ENCODE peak calls at places on chromosomes 6 and 20, in five cellular contexts. Y, O, R, Q and S are unnamed samples.

GRCh38 chr6:9138856-9139426 is 703.6 kb upstream of the SLC35B3 start:
- DNase-seq in Y (no peak), Q (no peak), R (no peak), O (no peak), S (no peak)

GRCh38 chr6:142635130-142635529 is 309.8 kb downstream of the HIVEP2 start:
- DNase-seq in Y (no peak), O (no peak), Q (no peak), R (no peak), S (no peak)

GRCh38 chr20:44025756-44026155 is 111.1 kb downstream of the TOX2 start:
- DNase-seq in Q (no peak), R (no peak), O (no peak), Y (no peak), S (no peak)

GRCh38 chr6:30260036-30260504 is 46.9 kb upstream of the TRIM26 start:
- DNase-seq in O (no peak), Q (no peak), R (peak), Y (peak), S (no peak)

GRCh38 chr20:4916991-4917881 is 84.1 kb downstream of the SLC23A2 start:
- DNase-seq in R (no peak), Y (peak), Q (no peak), O (peak), S (no peak)

GRCh38 chr6:152129606-152130249 is 322.2 kb downstream of the ESR1 start:
- DNase-seq in R (no peak), Q (no peak), O (no peak), Y (no peak), S (no peak)

GRCh38 chr6:139522471-139523220 is 148.2 kb upstream of the CITED2 start:
- DNase-seq in R (no peak), Q (no peak), O (no peak), Y (no peak), S (no peak)

GRCh38 chr6:129667621-129668020 is 42.4 kb downstream of the ARHGAP18 start:
- DNase-seq in O (peak), R (no peak), Y (no peak), Q (no peak), S (no peak)

GRCh38 chr6:31058128-31058894 is 48.0 kb downstream of the MUC22 start:
- DNase-seq in Y (no peak), R (peak), O (no peak), Q (peak), S (peak)

GRCh38 chr6:166202321-166202733 is 34.7 kb upstream of the TBXT start:
- DNase-seq in Q (no peak), Y (no peak), O (no peak), R (peak), S (no peak)

GRCh38 chr20:62356948-62357667 is 10.0 kb downstream of the LAMA5 start:
- DNase-seq in Q (no peak), O (no peak), Y (peak), R (no peak), S (no peak)

GRCh38 chr20:41078329-41078728 is 49.7 kb downstream of the TOP1 start:
- DNase-seq in O (no peak), Q (peak), Y (no peak), R (peak), S (no peak)

DNA sequence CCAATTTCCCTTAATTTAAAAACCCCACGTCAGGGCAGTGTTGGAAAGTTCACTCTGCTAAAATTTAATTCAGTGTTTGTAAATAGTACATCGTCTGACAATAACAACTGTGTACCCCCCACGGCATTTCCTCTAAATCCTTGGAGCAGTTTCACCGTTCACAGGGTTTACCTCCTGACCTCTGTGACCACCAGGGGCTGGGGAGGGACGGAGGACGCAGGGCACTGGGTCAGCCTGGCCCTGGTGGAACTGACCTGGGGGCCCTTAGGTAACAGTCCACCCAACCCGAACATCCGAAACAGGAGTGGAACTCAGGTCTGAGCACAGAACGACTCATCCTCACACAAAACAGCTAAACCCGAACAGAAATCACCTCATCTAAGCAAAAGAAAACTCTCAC is 2.1 kb downstream of the ZBTB46 start:
- DNase-seq in R (no peak), Q (no peak), O (no peak), Y (no peak), S (no peak)
- H3K4me3 ChIP-seq in R (no peak), Q (no peak), O (peak), Y (peak), S (no peak)

GRCh38 chr6:13914346-13914745 is 10.4 kb upstream of the RNF182 start:
- DNase-seq in Y (no peak), R (no peak), Q (no peak), O (no peak), S (no peak)
- H3K4me3 ChIP-seq in Y (no peak), R (no peak), Q (no peak), O (no peak), S (no peak)

DNA sequence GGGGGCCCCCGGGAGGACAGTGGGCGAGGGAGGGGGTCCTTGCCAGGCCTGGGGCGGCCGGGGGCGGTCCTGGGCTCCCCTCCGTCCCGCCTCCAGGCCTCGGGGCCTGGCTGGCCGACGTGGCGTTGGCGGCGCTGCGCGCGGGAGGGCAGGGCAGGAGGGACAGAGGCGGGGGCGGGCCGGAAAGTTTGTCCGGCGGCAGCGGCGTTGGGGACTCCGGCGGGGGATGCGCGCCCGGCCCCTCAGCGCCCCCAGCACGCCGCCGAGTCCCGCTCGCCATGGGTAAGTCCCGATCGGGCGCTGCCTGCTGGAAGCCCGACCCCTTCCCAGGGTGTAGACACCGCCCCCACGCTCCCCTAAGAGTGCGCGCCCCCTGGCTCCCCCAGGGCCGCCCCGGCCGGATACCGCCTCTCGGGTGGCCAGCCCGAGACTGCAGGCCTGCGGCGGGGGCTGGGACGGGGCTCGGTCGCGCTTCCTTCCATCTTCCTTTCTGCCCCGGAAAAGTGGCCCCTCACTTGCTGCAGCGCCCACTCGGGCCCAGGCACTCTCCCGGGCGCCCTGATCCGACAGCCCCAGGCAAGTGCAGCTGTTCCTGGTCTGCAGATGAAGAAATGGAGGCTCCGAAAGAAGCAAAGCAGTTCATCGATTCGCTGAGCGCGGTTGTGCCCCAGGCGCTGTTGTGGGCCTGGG is at the start of gene SLC2A10:
- DNase-seq in Y (no peak), Q (no peak), R (no peak), O (peak), S (no peak)
- H3K4me3 ChIP-seq in Y (peak), Q (no peak), R (no peak), O (peak), S (peak)

DNA sequence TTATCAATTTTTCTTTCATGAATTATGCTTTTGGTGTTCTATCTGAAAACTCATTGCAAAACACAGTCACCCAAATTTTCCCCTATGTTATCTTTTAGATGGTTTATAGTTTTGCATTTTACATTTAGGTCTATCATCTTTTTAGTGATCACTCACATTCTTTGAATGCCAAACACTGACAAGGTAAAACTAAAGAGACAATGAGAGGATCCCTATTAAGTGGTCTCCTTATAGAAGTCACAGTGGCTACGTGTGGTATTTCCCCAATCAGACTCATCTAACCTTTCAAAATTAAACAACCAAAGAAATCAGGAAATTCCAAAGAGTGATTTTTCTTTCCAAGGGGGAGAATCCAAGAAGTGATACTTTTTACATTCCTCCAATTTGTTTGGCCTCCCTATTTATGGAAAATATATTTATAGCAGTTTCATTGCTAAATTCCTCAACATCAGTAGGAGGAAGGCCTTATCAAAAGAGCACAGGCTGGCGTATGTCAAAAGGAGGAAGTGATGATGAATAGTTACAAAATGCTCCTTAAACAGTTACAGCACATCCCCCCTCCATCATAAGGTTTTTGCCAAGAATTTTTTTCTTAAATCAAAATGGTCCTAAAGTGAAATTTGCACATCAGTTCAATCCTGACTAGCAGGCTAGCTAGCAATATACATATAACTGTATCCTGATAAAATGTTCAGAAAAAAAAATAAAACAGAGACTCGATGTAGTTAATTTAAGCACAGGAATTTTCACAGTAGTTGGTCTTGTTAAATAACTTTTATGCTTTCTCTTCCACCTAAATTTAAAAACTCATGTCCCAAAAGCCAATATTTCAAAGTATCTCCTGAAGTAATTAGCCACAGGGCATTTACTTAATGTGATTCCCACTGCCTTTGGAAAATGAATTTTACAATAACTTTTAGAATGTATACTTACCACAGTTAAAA is 76.2 kb upstream of the IPCEF1 start:
- DNase-seq in Q (no peak), R (no peak), Y (no peak), O (no peak), S (no peak)
- H3K4me3 ChIP-seq in Q (no peak), R (no peak), Y (no peak), O (no peak), S (no peak)

DNA sequence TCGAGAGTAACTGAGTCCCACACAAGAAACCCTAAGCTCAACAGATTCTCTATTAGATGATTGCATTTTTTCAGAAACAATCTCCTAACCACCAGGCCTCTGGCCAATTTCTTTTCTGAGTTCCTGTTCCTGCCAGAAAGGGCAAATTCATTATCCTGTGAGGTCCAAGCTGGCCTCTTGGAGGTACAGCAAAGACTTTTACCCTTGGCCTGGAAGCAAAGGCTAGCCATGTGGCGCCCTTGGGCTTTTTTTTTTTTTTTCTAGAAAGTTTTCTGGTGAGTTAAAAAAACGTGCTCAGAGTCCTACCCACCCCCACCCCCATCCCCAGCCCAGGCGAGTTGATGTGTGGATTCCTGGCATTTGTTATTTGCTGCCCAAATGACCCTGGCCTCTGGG is 59.0 kb upstream of the EEF1A1 start:
- DNase-seq in Q (peak), R (peak), Y (no peak), O (peak), S (peak)
- H3K4me3 ChIP-seq in Q (no peak), R (peak), Y (peak), O (peak), S (peak)

GRCh38 chr6:85453052-85453451 is 3.2 kb downstream of the NT5E start:
- DNase-seq in Y (no peak), Q (no peak), O (no peak), R (no peak), S (no peak)
- H3K4me3 ChIP-seq in Y (no peak), Q (no peak), O (no peak), R (peak), S (peak)